ENCODE peak calls at places on chromosome 12, in seven cellular contexts. One of them, this sample, is unnamed. For H3K9me3, the result is how much of the 10 kb centered on the place peaks cover.

GRCh38 chr12:125330645-125331341 is 265.6 kb downstream of the AACS start:
- DNase-seq in cardiac muscle cell: peak
- DNase-seq in RWPE2: no peak
- DNase-seq in OCI-LY7: peak
- DNase-seq in testis: peak
- DNase-seq in thyroid gland: peak
- DNase-seq in gastrocnemius medialis: no peak
- DNase-seq in this sample: peak

GRCh38 chr12:79827484-79827883 is 107.4 kb downstream of the PPP1R12A start:
- DNase-seq in cardiac muscle cell: no peak
- DNase-seq in RWPE2: no peak
- DNase-seq in OCI-LY7: no peak
- DNase-seq in testis: no peak
- DNase-seq in thyroid gland: no peak
- DNase-seq in gastrocnemius medialis: no peak
- DNase-seq in this sample: no peak

GRCh38 chr12:76117751-76118150 is 33.3 kb upstream of the NAP1L1 start:
- DNase-seq in cardiac muscle cell: no peak
- DNase-seq in RWPE2: no peak
- DNase-seq in OCI-LY7: no peak
- DNase-seq in testis: no peak
- DNase-seq in thyroid gland: no peak
- DNase-seq in gastrocnemius medialis: no peak
- DNase-seq in this sample: no peak

GRCh38 chr12:85866929-85867776 is 6.9 kb upstream of the NTS start:
- DNase-seq in cardiac muscle cell: peak
- DNase-seq in RWPE2: no peak
- DNase-seq in OCI-LY7: peak
- DNase-seq in testis: peak
- DNase-seq in thyroid gland: peak
- DNase-seq in gastrocnemius medialis: no peak
- DNase-seq in this sample: no peak

GRCh38 chr12:115897718-115898117 is 379.8 kb downstream of the MED13L start:
- DNase-seq in cardiac muscle cell: no peak
- DNase-seq in RWPE2: no peak
- DNase-seq in OCI-LY7: no peak
- DNase-seq in testis: no peak
- DNase-seq in thyroid gland: no peak
- DNase-seq in gastrocnemius medialis: no peak
- DNase-seq in this sample: no peak

GRCh38 chr12:131647667-131648066 is 63.2 kb upstream of the SFSWAP start:
- DNase-seq in cardiac muscle cell: no peak
- DNase-seq in RWPE2: no peak
- DNase-seq in OCI-LY7: no peak
- DNase-seq in testis: no peak
- DNase-seq in thyroid gland: no peak
- DNase-seq in gastrocnemius medialis: no peak
- DNase-seq in this sample: no peak

GRCh38 chr12:130830246-130830551 is 8.9 kb downstream of the STX2 start:
- DNase-seq in cardiac muscle cell: no peak
- DNase-seq in RWPE2: no peak
- DNase-seq in OCI-LY7: no peak
- DNase-seq in testis: no peak
- DNase-seq in thyroid gland: no peak
- DNase-seq in gastrocnemius medialis: no peak
- DNase-seq in this sample: no peak

GRCh38 chr12:65492997-65493892 is 214.8 kb downstream of the MSRB3 start:
- DNase-seq in cardiac muscle cell: no peak
- DNase-seq in RWPE2: no peak
- DNase-seq in OCI-LY7: no peak
- DNase-seq in testis: no peak
- DNase-seq in thyroid gland: no peak
- DNase-seq in gastrocnemius medialis: no peak
- DNase-seq in this sample: no peak

GRCh38 chr12:1350055-1350933 is 244.1 kb downstream of the FBXL14 start:
- DNase-seq in cardiac muscle cell: no peak
- DNase-seq in RWPE2: no peak
- DNase-seq in OCI-LY7: no peak
- DNase-seq in testis: no peak
- DNase-seq in thyroid gland: no peak
- DNase-seq in gastrocnemius medialis: no peak
- DNase-seq in this sample: no peak

GRCh38 chr12:132428872-132429121 is 61.2 kb upstream of the FBRSL1 start:
- DNase-seq in cardiac muscle cell: no peak
- DNase-seq in RWPE2: no peak
- DNase-seq in OCI-LY7: no peak
- DNase-seq in testis: no peak
- DNase-seq in thyroid gland: peak
- DNase-seq in gastrocnemius medialis: no peak
- DNase-seq in this sample: no peak

GRCh38 chr12:31967569-31967968 is 8.4 kb downstream of the RESF1 start:
- DNase-seq in cardiac muscle cell: no peak
- DNase-seq in RWPE2: no peak
- DNase-seq in OCI-LY7: no peak
- DNase-seq in testis: no peak
- DNase-seq in thyroid gland: no peak
- DNase-seq in gastrocnemius medialis: no peak
- DNase-seq in this sample: no peak

GRCh38 chr12:4037747-4038312 is 164.6 kb upstream of the PARP11 start:
- DNase-seq in cardiac muscle cell: peak
- DNase-seq in RWPE2: no peak
- DNase-seq in OCI-LY7: no peak
- DNase-seq in testis: peak
- DNase-seq in thyroid gland: peak
- DNase-seq in gastrocnemius medialis: no peak
- DNase-seq in this sample: no peak

GRCh38 chr12:63967781-63968180 is 123.3 kb downstream of the SRGAP1 start:
- DNase-seq in cardiac muscle cell: no peak
- DNase-seq in RWPE2: no peak
- DNase-seq in OCI-LY7: no peak
- DNase-seq in testis: no peak
- DNase-seq in thyroid gland: no peak
- DNase-seq in gastrocnemius medialis: no peak
- DNase-seq in this sample: no peak

GRCh38 chr12:15662983-15663659 is 126.1 kb downstream of the EPS8 start:
- DNase-seq in cardiac muscle cell: no peak
- DNase-seq in RWPE2: no peak
- DNase-seq in OCI-LY7: no peak
- DNase-seq in testis: no peak
- DNase-seq in thyroid gland: no peak
- DNase-seq in gastrocnemius medialis: no peak
- DNase-seq in this sample: no peak

GRCh38 chr12:92614502-92614901 is 88.3 kb upstream of the PLEKHG7 start:
- DNase-seq in cardiac muscle cell: no peak
- DNase-seq in RWPE2: no peak
- DNase-seq in OCI-LY7: no peak
- DNase-seq in testis: no peak
- DNase-seq in thyroid gland: no peak
- DNase-seq in gastrocnemius medialis: no peak
- DNase-seq in this sample: no peak

GRCh38 chr12:78568326-78569020 is 296.1 kb upstream of the SYT1 start:
- DNase-seq in cardiac muscle cell: no peak
- DNase-seq in RWPE2: no peak
- DNase-seq in OCI-LY7: no peak
- DNase-seq in testis: no peak
- DNase-seq in thyroid gland: no peak
- DNase-seq in gastrocnemius medialis: no peak
- DNase-seq in this sample: no peak

GRCh38 chr12:48281811-48282210 is 68.9 kb downstream of the ZNF641 start:
- DNase-seq in cardiac muscle cell: no peak
- DNase-seq in RWPE2: no peak
- DNase-seq in OCI-LY7: no peak
- DNase-seq in testis: no peak
- DNase-seq in thyroid gland: no peak
- DNase-seq in gastrocnemius medialis: no peak
- DNase-seq in this sample: no peak

GRCh38 chr12:48276621-48277020 is 73.5 kb upstream of the OR10AD1 start:
- DNase-seq in cardiac muscle cell: no peak
- DNase-seq in RWPE2: no peak
- DNase-seq in OCI-LY7: no peak
- DNase-seq in testis: no peak
- DNase-seq in thyroid gland: no peak
- DNase-seq in gastrocnemius medialis: no peak
- DNase-seq in this sample: no peak

GRCh38 chr12:48279601-48280000 is 71.1 kb downstream of the ZNF641 start:
- DNase-seq in cardiac muscle cell: no peak
- DNase-seq in RWPE2: no peak
- DNase-seq in OCI-LY7: no peak
- DNase-seq in testis: no peak
- DNase-seq in thyroid gland: no peak
- DNase-seq in gastrocnemius medialis: no peak
- DNase-seq in this sample: no peak

GRCh38 chr12:48280572-48280971 is 70.1 kb downstream of the ZNF641 start:
- DNase-seq in cardiac muscle cell: no peak
- DNase-seq in RWPE2: no peak
- DNase-seq in OCI-LY7: no peak
- DNase-seq in testis: no peak
- DNase-seq in thyroid gland: no peak
- DNase-seq in gastrocnemius medialis: no peak
- DNase-seq in this sample: no peak

DNA sequence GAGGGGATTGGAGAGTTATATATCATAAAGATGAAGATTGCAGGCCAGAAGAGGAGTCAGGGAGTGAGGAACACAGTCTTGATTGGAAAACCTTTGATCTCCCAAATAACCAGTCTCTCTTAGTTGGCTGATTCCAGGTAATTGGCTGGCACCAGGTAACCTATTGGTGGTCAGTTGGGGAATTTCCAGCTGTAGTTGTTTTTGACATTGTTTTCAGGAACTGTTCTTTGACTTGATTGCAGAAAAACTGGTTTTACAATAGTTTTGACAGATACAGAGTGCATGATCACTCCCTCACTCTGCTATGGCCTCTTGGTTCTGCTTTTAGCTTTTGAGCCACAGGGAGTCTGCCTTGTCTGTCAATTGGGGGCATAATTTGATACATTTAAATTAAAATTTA is 71.6 kb downstream of the ZNF641 start:
- DNase-seq in cardiac muscle cell: no peak
- DNase-seq in RWPE2: no peak
- DNase-seq in OCI-LY7: no peak
- DNase-seq in testis: no peak
- DNase-seq in thyroid gland: no peak
- DNase-seq in gastrocnemius medialis: no peak
- DNase-seq in this sample: no peak
- H3K27ac ChIP-seq in cardiac muscle cell: no peak
- H3K27ac ChIP-seq in RWPE2: no peak
- H3K27ac ChIP-seq in OCI-LY7: no peak
- H3K27ac ChIP-seq in testis: no peak
- H3K27ac ChIP-seq in thyroid gland: peak
- H3K27ac ChIP-seq in gastrocnemius medialis: no peak
- H3K27ac ChIP-seq in this sample: no peak

DNA sequence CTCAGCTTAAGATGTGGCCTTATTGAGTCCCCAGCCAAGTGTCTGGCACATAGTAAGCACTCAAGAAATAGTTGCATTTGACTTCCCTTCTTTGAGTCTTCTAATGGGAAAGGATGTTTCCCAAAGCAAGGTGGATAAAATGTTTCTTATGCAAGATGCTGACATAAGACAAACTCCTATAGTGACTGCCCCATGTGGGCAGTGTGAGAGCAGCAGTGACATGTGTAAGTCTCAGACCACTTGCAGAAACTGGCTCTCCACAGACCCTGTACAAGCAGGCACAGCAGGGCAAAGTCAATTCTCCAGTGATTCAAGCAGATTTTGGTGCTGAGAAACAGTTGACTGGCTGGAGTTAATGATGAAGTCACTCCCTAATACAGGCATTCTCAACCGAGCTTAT is 255.3 kb downstream of the ANO2 start:
- DNase-seq in cardiac muscle cell: no peak
- DNase-seq in RWPE2: no peak
- DNase-seq in OCI-LY7: no peak
- DNase-seq in testis: no peak
- DNase-seq in thyroid gland: no peak
- DNase-seq in gastrocnemius medialis: no peak
- DNase-seq in this sample: no peak
- TF ChIP-seq CTCF in cardiac muscle cell: no peak
- TF ChIP-seq CTCF in RWPE2: no peak
- TF ChIP-seq CTCF in OCI-LY7: peak
- TF ChIP-seq CTCF in testis: no peak
- TF ChIP-seq CTCF in thyroid gland: no peak
- TF ChIP-seq CTCF in gastrocnemius medialis: no peak
- TF ChIP-seq CTCF in this sample: no peak

GRCh38 chr12:56885316-56885715 is 48.9 kb downstream of the SDR9C7 start:
- DNase-seq in cardiac muscle cell: no peak
- DNase-seq in RWPE2: no peak
- DNase-seq in OCI-LY7: no peak
- DNase-seq in testis: no peak
- DNase-seq in thyroid gland: no peak
- DNase-seq in gastrocnemius medialis: no peak
- DNase-seq in this sample: no peak

GRCh38 chr12:56884421-56884820 is 49.8 kb downstream of the SDR9C7 start:
- DNase-seq in cardiac muscle cell: no peak
- DNase-seq in RWPE2: no peak
- DNase-seq in OCI-LY7: no peak
- DNase-seq in testis: no peak
- DNase-seq in thyroid gland: no peak
- DNase-seq in gastrocnemius medialis: no peak
- DNase-seq in this sample: no peak

GRCh38 chr12:56878010-56878339 is 56.2 kb downstream of the SDR9C7 start:
- DNase-seq in cardiac muscle cell: no peak
- DNase-seq in RWPE2: no peak
- DNase-seq in OCI-LY7: no peak
- DNase-seq in testis: no peak
- DNase-seq in thyroid gland: no peak
- DNase-seq in gastrocnemius medialis: no peak
- DNase-seq in this sample: no peak

GRCh38 chr12:56877195-56878009 is 56.8 kb downstream of the SDR9C7 start:
- DNase-seq in cardiac muscle cell: no peak
- DNase-seq in RWPE2: no peak
- DNase-seq in OCI-LY7: no peak
- DNase-seq in testis: no peak
- DNase-seq in thyroid gland: no peak
- DNase-seq in gastrocnemius medialis: no peak
- DNase-seq in this sample: no peak

GRCh38 chr12:56880416-56881035 is 53.7 kb downstream of the SDR9C7 start:
- DNase-seq in cardiac muscle cell: no peak
- DNase-seq in RWPE2: no peak
- DNase-seq in OCI-LY7: no peak
- DNase-seq in testis: no peak
- DNase-seq in thyroid gland: no peak
- DNase-seq in gastrocnemius medialis: no peak
- DNase-seq in this sample: no peak
- H3K9me3 ChIP-seq in cardiac muscle cell: under half
- H3K9me3 ChIP-seq in RWPE2: under half
- H3K9me3 ChIP-seq in OCI-LY7: under half
- H3K9me3 ChIP-seq in testis: under half
- H3K9me3 ChIP-seq in thyroid gland: under half
- H3K9me3 ChIP-seq in gastrocnemius medialis: under half
- H3K9me3 ChIP-seq in this sample: under half

GRCh38 chr12:54159140-54159539 is 29.6 kb downstream of the SMUG1 start:
- DNase-seq in cardiac muscle cell: peak
- DNase-seq in RWPE2: no peak
- DNase-seq in OCI-LY7: peak
- DNase-seq in testis: peak
- DNase-seq in thyroid gland: peak
- DNase-seq in gastrocnemius medialis: no peak
- DNase-seq in this sample: no peak
- H3K27ac ChIP-seq in cardiac muscle cell: no peak
- H3K27ac ChIP-seq in RWPE2: no peak
- H3K27ac ChIP-seq in OCI-LY7: no peak
- H3K27ac ChIP-seq in testis: no peak
- H3K27ac ChIP-seq in thyroid gland: no peak
- H3K27ac ChIP-seq in gastrocnemius medialis: no peak
- H3K27ac ChIP-seq in this sample: no peak